ENCODE peak calls at places on chromosomes 2 and 18, in five cellular contexts. J is activated CD4-positive, alpha-beta T cell treated with anti-CD3 and anti-CD28 coated beads, Interleukin-2, amount 10 ng/mL, durations not matched to agents 24 days and 14 days; G is AML-193; C is CD8-positive, alpha-beta T cell; O is ACHN. P is an unnamed sample.

GRCh38 chr2:230925879-230926765 is 1.1 kb upstream of the GPR55 start:
- DNase-seq in J (peak; percentile 71), G (peak; percentile 1), C (no peak), O (peak; percentile 28), P (no peak)

GRCh38 chr2:210461401-210461800 is 15.2 kb downstream of the LANCL1 start:
- DNase-seq in J (no peak), G (no peak), C (no peak), O (no peak), P (no peak)

GRCh38 chr2:192500550-192501200 is 305.9 kb upstream of the TMEFF2 start:
- DNase-seq in J (no peak), G (no peak), C (no peak), O (peak; percentile 90), P (peak; percentile 90)

GRCh38 chr2:171882095-171882769 is 11.8 kb downstream of the SLC25A12 start:
- DNase-seq in J (peak; percentile 59), G (no peak), C (no peak), O (no peak), P (no peak)

GRCh38 chr2:145383961-145384360 is 864.0 kb upstream of the ZEB2 start:
- DNase-seq in J (no peak), G (no peak), C (no peak), O (no peak), P (no peak)

GRCh38 chr2:148475626-148476025 is 168.9 kb upstream of the EPC2 start:
- DNase-seq in J (no peak), G (no peak), C (no peak), O (no peak), P (no peak)

GRCh38 chr2:128579825-128580224 is 261.2 kb upstream of the HS6ST1 start:
- DNase-seq in J (no peak), G (no peak), C (no peak), O (no peak), P (no peak)

GRCh38 chr2:179581605-179582004 is 279.8 kb downstream of the ZNF385B start:
- DNase-seq in J (no peak), G (no peak), C (no peak), O (no peak), P (no peak)

GRCh38 chr2:3301001-3301400 is 76.6 kb downstream of the EIPR1 start:
- DNase-seq in J (no peak), G (no peak), C (no peak), O (no peak), P (no peak)

GRCh38 chr2:1664076-1664605 is 80.2 kb downstream of the PXDN start:
- DNase-seq in J (no peak), G (no peak), C (no peak), O (no peak), P (no peak)

GRCh38 chr18:36046898-36047297 is 20.5 kb downstream of the RPRD1A start:
- DNase-seq in J (no peak), G (no peak), C (no peak), O (no peak), P (no peak)

GRCh38 chr2:235979753-235980459 is 188.3 kb downstream of the GBX2 start:
- DNase-seq in J (no peak), G (no peak), C (no peak), O (no peak), P (no peak)

GRCh38 chr2:23563673-23564617 is 179.0 kb downstream of the KLHL29 start:
- DNase-seq in J (no peak), G (no peak), C (no peak), O (no peak), P (no peak)

GRCh38 chr18:23377669-23378469 is 75.2 kb upstream of the RIOK3 start:
- DNase-seq in J (peak; percentile 67), G (no peak), C (no peak), O (peak; percentile 66), P (peak; percentile 57)

GRCh38 chr2:109335586-109336266 is 206.7 kb downstream of the SH3RF3 start:
- DNase-seq in J (peak; percentile 75), G (peak; percentile 26), C (no peak), O (peak; percentile 54), P (no peak)